ENCODE peak calls at places on chromosomes 4 and X, in five cellular contexts. D, O, X, F and K are unnamed samples.

GRCh38 chr4:57499786-57500185 is 389.6 kb upstream of the IGFBP7 start:
- DNase-seq in D (peak; percentile 32), O (no peak), X (peak; percentile 63), F (no peak), K (no peak)

GRCh38 chr4:52935317-52935716 is 73.2 kb downstream of the RASL11B start:
- DNase-seq in D (no peak), O (no peak), X (no peak), F (no peak), K (no peak)

GRCh38 chr4:150242820-150243458 is 164.7 kb downstream of the DCLK2 start:
- DNase-seq in D (peak; percentile 49), O (peak; percentile 37), X (peak; percentile 11), F (no peak), K (no peak)

GRCh38 chr4:172686021-172686420 is 482.6 kb upstream of the GALNT7 start:
- DNase-seq in D (no peak), O (no peak), X (no peak), F (no peak), K (no peak)

GRCh38 chrX:53656845-53657244 is 29.7 kb downstream of the HUWE1 start:
- DNase-seq in D (no peak), O (no peak), X (no peak), F (no peak), K (no peak)

GRCh38 chr4:76949293-76950051 is at the start of gene SEPTIN11:
- DNase-seq in D (peak; percentile 98), O (peak; percentile 93), X (peak; percentile 87), F (peak; percentile 83), K (peak; percentile 91)

GRCh38 chrX:106499473-106499872 is 112.3 kb upstream of the RADX start:
- DNase-seq in D (no peak), O (no peak), X (no peak), F (no peak), K (no peak)

GRCh38 chr4:119299221-119300071 is 22.5 kb downstream of the FABP2 start:
- DNase-seq in D (peak; percentile 46), O (no peak), X (peak; percentile 7), F (no peak), K (no peak)

GRCh38 chr4:128516568-128516967 is 229.0 kb upstream of the PGRMC2 start:
- DNase-seq in D (peak; percentile 78), O (no peak), X (no peak), F (no peak), K (no peak)

GRCh38 chr4:80309301-80310004 is 26.1 kb upstream of the CFAP299 start:
- DNase-seq in D (peak; percentile 97), O (no peak), X (peak; percentile 3), F (no peak), K (no peak)

GRCh38 chr4:57131849-57132745 is 21.9 kb upstream of the IGFBP7 start:
- DNase-seq in D (no peak), O (no peak), X (peak; percentile 76), F (peak; percentile 72), K (no peak)

GRCh38 chrX:133249659-133250058 is 31.5 kb upstream of the TFDP3 start:
- DNase-seq in D (peak; percentile 21), O (no peak), X (no peak), F (no peak), K (no peak)

GRCh38 chr4:163612762-163613161 is 118.3 kb downstream of the TMA16 start:
- DNase-seq in D (no peak), O (no peak), X (no peak), F (no peak), K (no peak)

GRCh38 chr4:14856076-14856926 is 146.0 kb upstream of the CPEB2 start:
- DNase-seq in D (peak; percentile 98), O (no peak), X (peak; percentile 59), F (peak; percentile 59), K (no peak)

GRCh38 chr4:25310066-25310824 is 2.3 kb upstream of the ZCCHC4 start:
- DNase-seq in D (no peak), O (no peak), X (no peak), F (no peak), K (no peak)

GRCh38 chr4:25306658-25307057 is 5.9 kb upstream of the ZCCHC4 start:
- DNase-seq in D (no peak), O (no peak), X (no peak), F (no peak), K (no peak)

GRCh38 chr4:25308761-25309160 is 3.8 kb upstream of the ZCCHC4 start:
- DNase-seq in D (peak; percentile 64), O (no peak), X (no peak), F (no peak), K (no peak)

GRCh38 chr4:25308266-25308665 is 4.3 kb upstream of the ZCCHC4 start:
- DNase-seq in D (peak; percentile 10), O (no peak), X (no peak), F (no peak), K (no peak)

DNA sequence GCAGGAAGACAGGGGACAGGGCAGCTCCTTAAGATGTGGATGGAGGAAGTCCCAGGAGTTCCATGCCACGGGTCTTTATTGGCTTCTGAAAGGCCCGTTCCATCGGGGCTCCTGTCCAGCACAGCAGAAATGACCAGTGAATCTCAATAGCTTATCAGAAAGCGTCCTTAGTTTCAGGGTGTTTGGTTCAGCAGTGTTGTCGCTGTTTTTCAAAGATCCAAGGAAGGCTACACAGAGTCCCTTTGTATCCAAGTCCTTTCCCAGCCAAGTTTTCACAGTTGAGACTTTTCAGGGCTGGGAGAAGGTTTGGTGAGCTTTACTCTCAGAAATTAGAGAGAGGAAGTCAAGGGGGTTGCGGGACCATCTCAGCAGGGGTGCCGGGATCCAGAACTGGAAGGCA is 5.0 kb upstream of the ZCCHC4 start:
- DNase-seq in D (no peak), O (no peak), X (no peak), F (no peak), K (no peak)
- H3K27ac ChIP-seq in D (no peak overlapping the region), O (no peak overlapping the region), X (no peak overlapping the region), F (peak overlapping the region; percentile 42), K (no peak overlapping the region)

DNA sequence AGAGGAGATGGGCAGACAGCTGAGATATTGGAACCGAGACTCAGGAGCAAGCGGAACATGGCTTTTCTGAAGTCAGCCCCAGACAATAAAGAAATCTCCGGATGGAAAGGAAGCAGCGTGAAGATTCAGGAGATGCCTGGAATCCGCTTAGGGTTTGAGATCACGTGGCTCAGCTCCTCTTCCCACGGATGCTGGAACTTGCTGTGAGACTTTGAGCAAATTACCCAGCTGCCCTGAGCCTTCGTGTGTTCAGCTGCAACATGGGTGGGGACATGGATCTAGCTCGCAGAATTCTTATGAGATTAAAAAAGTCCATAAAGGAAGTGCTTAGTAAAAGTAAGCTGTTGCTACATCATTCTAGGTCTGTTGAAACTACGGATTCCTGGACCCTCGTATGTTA is 55.8 kb upstream of the STIM2 start:
- DNase-seq in D (no peak), O (no peak), X (no peak), F (no peak), K (no peak)
- H3K4me3 ChIP-seq in D (no peak overlapping the region), O (no peak overlapping the region), X (no peak overlapping the region), F (no peak overlapping the region), K (no peak overlapping the region)

DNA sequence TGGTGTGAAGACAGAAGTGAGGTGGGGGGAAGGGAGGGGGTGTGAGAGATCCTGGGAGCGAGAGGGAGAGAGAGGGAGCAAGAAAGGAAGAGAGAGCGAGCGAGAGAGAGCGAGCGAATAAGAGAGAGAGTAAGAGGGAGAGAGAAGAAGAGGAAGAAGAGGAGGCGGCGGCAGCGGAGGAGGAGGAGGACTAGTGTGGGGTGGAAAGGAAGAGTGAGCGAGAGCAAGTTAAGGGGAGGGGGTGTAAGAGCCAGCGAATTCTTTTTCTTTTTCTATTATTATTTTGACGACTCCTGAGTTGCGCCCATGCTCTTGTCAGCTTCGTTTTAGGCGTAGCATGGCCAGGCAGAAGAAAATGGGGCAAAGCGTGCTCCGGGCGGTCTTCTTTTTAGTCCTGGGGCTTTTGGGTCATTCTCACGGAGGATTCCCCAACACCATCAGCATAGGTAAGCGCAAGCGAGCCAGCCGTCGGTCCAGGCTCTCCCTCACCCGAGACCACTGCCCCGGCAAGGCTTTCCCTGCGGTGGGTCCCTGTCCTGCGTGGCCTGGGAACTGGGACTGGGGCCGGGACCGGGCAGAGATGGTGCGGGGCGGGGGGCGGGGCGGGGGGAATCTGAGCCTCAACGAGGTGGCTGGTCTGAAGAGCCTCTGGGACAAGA is at the start of gene GRIA3:
- DNase-seq in D (peak; percentile 62), O (peak; percentile 17), X (no peak), F (no peak), K (no peak)
- H3K27ac ChIP-seq in D (peak within 1 kb of the TSS; percentile 88), O (peak within 1 kb of the TSS; percentile 54), X (no peak within 1 kb of the TSS), F (no peak within 1 kb of the TSS), K (peak within 1 kb of the TSS; percentile 70)

GRCh38 chr4:62118558-62118957 is 918.4 kb downstream of the ADGRL3 start:
- DNase-seq in D (no peak), O (no peak), X (no peak), F (no peak), K (no peak)
- H3K4me3 ChIP-seq in D (no peak overlapping the region), O (no peak overlapping the region), X (no peak overlapping the region), F (no peak overlapping the region), K (no peak overlapping the region)

GRCh38 chrX:125678258-125678657 is 358.6 kb downstream of the TEX13C start:
- DNase-seq in D (no peak), O (no peak), X (no peak), F (no peak), K (no peak)
- H3K27ac ChIP-seq in D (no peak overlapping the region), O (no peak overlapping the region), X (no peak overlapping the region), F (no peak overlapping the region), K (no peak overlapping the region)